ENCODE peak calls at places on chromosomes 2 and 18, in six cellular contexts. P is pancreas, U is lower lobe of right lung, O is esophagus squamous epithelium, W is fibroblast of lung, T is lower leg skin. Q is an unnamed sample.

GRCh38 chr2:105005170-105005569 is 32.7 kb upstream of the MRPS9 start:
- DNase-seq in P (no peak), U (no peak), O (no peak), W (no peak), T (no peak), Q (no peak)

GRCh38 chr2:154537024-154537423 is 161.5 kb upstream of the KCNJ3 start:
- DNase-seq in P (no peak), U (no peak), O (no peak), W (no peak), T (no peak), Q (no peak)

GRCh38 chr2:27255660-27256059 is 7.2 kb downstream of the SLC30A3 start:
- DNase-seq in P (no peak), U (no peak), O (no peak), W (peak), T (no peak), Q (no peak)

GRCh38 chr2:105737980-105738657 is 6.6 kb upstream of the NCK2 start:
- DNase-seq in P (no peak), U (no peak), O (no peak), W (no peak), T (no peak), Q (no peak)

GRCh38 chr2:119693967-119694366 is 15.0 kb downstream of the TMEM177 start:
- DNase-seq in P (no peak), U (no peak), O (no peak), W (no peak), T (no peak), Q (no peak)

GRCh38 chr2:217142649-217143266 is 282.9 kb upstream of the TNP1 start:
- DNase-seq in P (no peak), U (no peak), O (no peak), W (no peak), T (no peak), Q (no peak)

GRCh38 chr2:170170281-170171035 is 7.5 kb upstream of the MYO3B start:
- DNase-seq in P (peak), U (no peak), O (no peak), W (no peak), T (no peak), Q (no peak)

GRCh38 chr2:7357993-7358392 is 440.8 kb downstream of the RNF144A start:
- DNase-seq in P (no peak), U (no peak), O (no peak), W (no peak), T (no peak), Q (no peak)

GRCh38 chr18:22493940-22494339 is 76.2 kb upstream of the CTAGE1 start:
- DNase-seq in P (no peak), U (no peak), O (no peak), W (no peak), T (no peak), Q (no peak)

GRCh38 chr18:11950824-11951223 is 30.5 kb upstream of the IMPA2 start:
- DNase-seq in P (peak), U (no peak), O (no peak), W (no peak), T (no peak), Q (no peak)

GRCh38 chr2:200408428-200409311 is 101.2 kb downstream of the KCTD18 start:
- DNase-seq in P (no peak), U (peak), O (no peak), W (peak), T (no peak), Q (peak)

GRCh38 chr2:44285237-44285636 is 10.0 kb downstream of the SLC3A1 start:
- DNase-seq in P (no peak), U (no peak), O (no peak), W (no peak), T (no peak), Q (no peak)
- H3K4me3 ChIP-seq in P (no peak), U (no peak), O (no peak), W (no peak), T (no peak), Q (no peak)

GRCh38 chr2:28394997-28395333 is 2.3 kb downstream of the FOSL2 start:
- DNase-seq in P (no peak), U (no peak), O (no peak), W (no peak), T (no peak), Q (no peak)

GRCh38 chr2:28398101-28398834 is 5.6 kb downstream of the FOSL2 start:
- DNase-seq in P (no peak), U (no peak), O (no peak), W (peak), T (no peak), Q (no peak)

GRCh38 chr2:28395334-28396061 is 2.8 kb downstream of the FOSL2 start:
- DNase-seq in P (peak), U (peak), O (no peak), W (peak), T (peak), Q (no peak)

GRCh38 chr2:28399289-28399688 is 6.6 kb downstream of the FOSL2 start:
- DNase-seq in P (no peak), U (no peak), O (no peak), W (no peak), T (no peak), Q (no peak)

DNA sequence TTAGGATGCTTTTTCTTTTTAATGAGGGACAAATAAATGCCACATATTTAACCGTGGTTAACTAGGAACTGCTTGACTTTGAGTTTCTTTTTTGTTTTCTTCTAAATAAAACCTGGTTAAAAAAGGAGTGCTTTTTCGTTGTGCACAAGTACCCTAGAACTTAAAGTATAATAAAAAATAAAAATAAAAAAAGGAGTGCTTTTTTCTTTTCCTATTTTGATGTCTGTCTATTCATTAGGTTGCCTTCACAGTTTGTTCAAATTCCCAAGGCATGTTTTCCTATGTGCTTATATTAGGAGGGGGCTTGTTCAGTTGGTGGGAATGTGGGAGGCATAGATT is 4.4 kb downstream of the FOSL2 start:
- DNase-seq in P (no peak), U (no peak), O (no peak), W (no peak), T (no peak), Q (no peak)
- H3K4me3 ChIP-seq in P (no peak), U (peak), O (peak), W (peak), T (no peak), Q (peak)

GRCh38 chr2:235603659-235604058 is 109.8 kb downstream of the AGAP1 start:
- DNase-seq in P (no peak), U (no peak), O (no peak), W (no peak), T (no peak), Q (no peak)

GRCh38 chr2:235607541-235608199 is 113.8 kb downstream of the AGAP1 start:
- DNase-seq in P (no peak), U (no peak), O (no peak), W (no peak), T (no peak), Q (no peak)

GRCh38 chr2:235608200-235608591 is 114.4 kb downstream of the AGAP1 start:
- DNase-seq in P (no peak), U (no peak), O (no peak), W (no peak), T (no peak), Q (no peak)

GRCh38 chr2:235605999-235606715 is 112.3 kb downstream of the AGAP1 start:
- DNase-seq in P (no peak), U (no peak), O (no peak), W (peak), T (no peak), Q (peak)

DNA sequence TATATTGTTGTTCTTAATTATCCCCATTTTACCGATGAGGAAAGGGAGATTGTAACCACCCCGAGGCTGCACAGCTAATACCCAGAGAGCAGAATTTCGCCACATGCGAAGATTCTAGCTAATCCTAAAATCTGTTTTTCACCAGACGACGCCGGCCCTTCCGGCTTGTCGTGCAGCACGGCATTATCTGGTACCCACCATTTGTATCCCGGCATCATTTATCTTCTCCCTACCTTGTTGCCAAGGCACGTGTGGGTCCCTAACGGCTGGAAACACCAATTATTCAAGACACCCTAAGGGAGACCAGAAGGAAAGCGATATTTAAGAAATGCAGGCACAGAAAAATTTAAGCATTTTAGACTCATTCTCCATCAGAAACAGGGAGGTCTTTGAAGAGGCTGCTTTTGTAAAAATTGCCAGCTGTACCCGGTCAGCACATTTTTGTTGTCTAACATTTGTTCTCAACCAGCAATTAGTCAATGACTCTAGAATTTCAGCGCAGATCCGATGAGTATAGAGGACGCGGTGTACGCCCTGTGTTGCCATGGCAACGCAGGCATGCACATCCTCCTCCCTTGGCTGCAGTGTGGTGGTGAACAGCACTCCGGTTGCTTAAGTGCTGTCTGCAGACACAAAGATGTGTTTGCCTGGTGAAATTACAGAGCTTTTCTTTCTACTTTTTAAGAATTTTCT is 111.6 kb downstream of the AGAP1 start:
- DNase-seq in P (no peak), U (peak), O (no peak), W (peak), T (peak), Q (peak)
- H3K4me3 ChIP-seq in P (no peak), U (no peak), O (no peak), W (peak), T (no peak), Q (peak)

GRCh38 chr18:55779711-55780590 is 192.0 kb upstream of the TCF4 start:
- DNase-seq in P (no peak), U (peak), O (no peak), W (no peak), T (no peak), Q (no peak)

GRCh38 chr18:55779461-55779710 is 191.4 kb upstream of the TCF4 start:
- DNase-seq in P (no peak), U (peak), O (no peak), W (no peak), T (no peak), Q (no peak)

GRCh38 chr18:55777666-55778304 is 189.8 kb upstream of the TCF4 start:
- DNase-seq in P (no peak), U (no peak), O (no peak), W (no peak), T (no peak), Q (no peak)

GRCh38 chr18:55780591-55781071 is 192.6 kb upstream of the TCF4 start:
- DNase-seq in P (no peak), U (no peak), O (no peak), W (peak), T (no peak), Q (no peak)

GRCh38 chr18:55778731-55779460 is 190.9 kb upstream of the TCF4 start:
- DNase-seq in P (no peak), U (no peak), O (no peak), W (no peak), T (no peak), Q (no peak)
- H3K4me3 ChIP-seq in P (no peak), U (peak), O (peak), W (peak), T (no peak), Q (peak)

GRCh38 chr2:60531638-60532216 is 21.7 kb downstream of the BCL11A start:
- DNase-seq in P (no peak), U (no peak), O (no peak), W (no peak), T (no peak), Q (no peak)
- H3K4me3 ChIP-seq in P (no peak), U (no peak), O (no peak), W (no peak), T (no peak), Q (no peak)

DNA sequence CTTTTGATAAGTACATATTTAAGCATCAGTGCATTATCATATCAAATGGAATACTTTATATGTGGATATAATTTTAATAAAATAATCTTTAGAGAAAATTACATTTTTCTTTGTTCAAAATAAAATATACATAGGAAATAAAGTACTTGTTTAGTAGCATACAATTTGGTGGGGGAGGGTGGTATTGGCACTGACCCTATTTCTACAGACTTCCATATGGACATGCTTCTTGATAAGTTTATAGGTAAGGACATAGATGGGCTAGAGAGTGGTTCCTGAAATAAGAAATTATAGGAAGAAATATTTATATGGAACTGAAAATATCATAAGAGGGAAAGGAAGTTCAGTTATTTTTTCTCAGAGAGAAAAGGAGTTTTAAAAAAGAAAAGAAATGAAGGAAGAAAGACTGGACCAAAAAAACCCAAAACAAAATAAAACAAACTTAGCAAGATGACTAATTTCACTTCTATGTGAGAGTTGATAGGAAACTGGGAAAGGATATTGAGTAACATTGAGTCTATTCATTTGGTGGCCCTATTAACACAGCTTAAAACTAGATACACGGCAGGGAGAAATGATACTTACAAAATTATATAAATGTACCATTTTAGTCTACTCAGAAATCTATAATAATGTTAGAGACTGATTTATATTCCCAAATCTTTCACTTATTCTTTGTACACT is 505.9 kb downstream of the ERBB4 start:
- DNase-seq in P (no peak), U (no peak), O (no peak), W (peak), T (no peak), Q (no peak)
- H3K4me3 ChIP-seq in P (no peak), U (no peak), O (no peak), W (no peak), T (no peak), Q (no peak)

GRCh38 chr2:128473175-128474013 is 154.7 kb upstream of the HS6ST1 start:
- DNase-seq in P (no peak), U (peak), O (no peak), W (peak), T (peak), Q (no peak)
- H3K4me3 ChIP-seq in P (no peak), U (peak), O (no peak), W (peak), T (no peak), Q (peak)

Q was measured in AG04450.